ENCODE peak calls at places on chromosome 9, in seven cellular contexts. D is RPMI8226, U is erythroblast, I is lower leg skin, H is LoVo, F is aorta, K is hypothalamus. A is an unnamed sample.

GRCh38 chr9:131324736-131325679 is 35.5 kb downstream of the PLPP7 start:
- DNase-seq in I (no peak), F (peak; percentile 65), U (no peak), H (no peak), K (no peak), D (no peak), A (no peak)

GRCh38 chr9:88339322-88339721 is 48.9 kb upstream of the SPIN1 start:
- DNase-seq in U (no peak), D (no peak), I (no peak), H (no peak), F (no peak), K (no peak), A (no peak)

GRCh38 chr9:123933801-123934200 is 3.9 kb upstream of the DENND1A start:
- DNase-seq in H (no peak), K (no peak), U (no peak), D (no peak), F (no peak), I (no peak), A (no peak)

GRCh38 chr9:136354592-136355085 is 8.9 kb downstream of the DNLZ start:
- DNase-seq in U (peak; percentile 52), F (no peak), H (peak; percentile 39), D (no peak), I (no peak), K (no peak), A (peak; percentile 40)

GRCh38 chr9:121362813-121363585 is 7.1 kb downstream of the STOM start:
- DNase-seq in F (no peak), U (no peak), K (no peak), D (no peak), I (no peak), H (peak; percentile 60), A (peak; percentile 77)

GRCh38 chr9:32701321-32702022 is 66.0 kb upstream of the TAF1L start:
- DNase-seq in K (no peak), D (no peak), F (no peak), I (no peak), H (no peak), U (no peak), A (no peak)

GRCh38 chr9:8268216-8268878 is 468.8 kb upstream of the DMAC1 start:
- DNase-seq in K (no peak), H (no peak), D (no peak), I (no peak), F (no peak), U (no peak), A (no peak)

GRCh38 chr9:128361296-128361980 is 9.7 kb upstream of the URM1 start:
- DNase-seq in K (no peak), F (no peak), H (no peak), U (no peak), D (no peak), I (no peak), A (no peak)

GRCh38 chr9:366620-367019 is 152.0 kb downstream of the DOCK8 start:
- DNase-seq in K (no peak), I (no peak), F (no peak), D (no peak), U (no peak), H (no peak), A (no peak)

GRCh38 chr9:110031511-110032173 is 176.3 kb downstream of the C9orf152 start:
- DNase-seq in U (no peak), H (no peak), D (no peak), K (no peak), I (no peak), F (no peak), A (peak; percentile 92)

GRCh38 chr9:137237759-137238726 is 3.0 kb upstream of the TUBB4B start:
- DNase-seq in F (no peak), I (no peak), K (no peak), D (peak; percentile 77), U (no peak), H (no peak), A (no peak)

GRCh38 chr9:109286981-109287380 is 33.9 kb downstream of the EPB41L4B start:
- DNase-seq in F (no peak), H (no peak), D (no peak), U (peak; percentile 56), K (no peak), I (no peak), A (peak; percentile 41)

GRCh38 chr9:3858961-3859360 is 333.2 kb upstream of the RFX3 start:
- DNase-seq in U (no peak), I (no peak), F (no peak), H (peak; percentile 50), D (no peak), K (no peak), A (peak; percentile 43)

GRCh38 chr9:21657966-21658667 is 144.3 kb upstream of the MTAP start:
- DNase-seq in F (no peak), K (no peak), H (no peak), I (no peak), U (no peak), D (no peak), A (no peak)

GRCh38 chr9:109497193-109498165 is 628 bp downstream of the PTPN3 start:
- DNase-seq in I (no peak), F (peak; percentile 72), H (peak; percentile 38), D (no peak), K (no peak), U (no peak), A (no peak)

A was measured in choroid plexus epithelial cell.